ENCODE peak calls at places on chromosomes 7 and 10, in four cellular contexts. Y is HepG2, R is GM12878, D is endothelial cell of umbilical vein. X is an unnamed sample.

GRCh38 chr10:124204726-124205125 is 111.3 kb upstream of the CHST15 start:
- DNase-seq in Y (no peak), R (no peak), D (no peak), X (no peak)

GRCh38 chr7:148142660-148143248 is 447.8 kb upstream of the C7orf33 start:
- DNase-seq in Y (peak), R (no peak), D (no peak), X (no peak)

GRCh38 chr10:114110174-114110972 is 63.6 kb downstream of the CCDC186 start:
- DNase-seq in Y (no peak), R (no peak), D (no peak), X (no peak)

GRCh38 chr10:130814610-130815009 is 496.9 kb downstream of the TCERG1L start:
- DNase-seq in Y (no peak), R (no peak), D (no peak), X (no peak)

GRCh38 chr7:16604054-16604453 is 41.5 kb downstream of the ANKMY2 start:
- DNase-seq in Y (peak), R (no peak), D (peak), X (no peak)

GRCh38 chr7:6462094-6462493 is 14.3 kb upstream of the DAGLB start:
- DNase-seq in Y (no peak), R (no peak), D (no peak), X (no peak)

GRCh38 chr10:79159785-79160184 is 91.0 kb downstream of the ZMIZ1 start:
- DNase-seq in Y (no peak), R (no peak), D (peak), X (no peak)

GRCh38 chr7:152093717-152094116 is 68.2 kb downstream of the GALNT11 start:
- DNase-seq in Y (no peak), R (no peak), D (no peak), X (no peak)

GRCh38 chr7:155257482-155258232 is 40.0 kb upstream of the INSIG1 start:
- DNase-seq in Y (no peak), R (no peak), D (peak), X (no peak)

GRCh38 chr10:100370976-100371706 is 24.1 kb downstream of the SCD start:
- DNase-seq in Y (peak), R (peak), D (peak), X (peak)

GRCh38 chr10:46217749-46218453 is 68.9 kb upstream of the ANTXRL start:
- DNase-seq in Y (no peak), R (no peak), D (no peak), X (no peak)

GRCh38 chr7:17564678-17565209 is 266.3 kb downstream of the AHR start:
- DNase-seq in Y (no peak), R (no peak), D (peak), X (no peak)

GRCh38 chr10:30098624-30099023 is 39.2 kb upstream of the JCAD start:
- DNase-seq in Y (no peak), R (no peak), D (peak), X (no peak)
- TF ChIP-seq MYC in Y (no peak), R (no peak), D (no peak), X (no peak)

DNA sequence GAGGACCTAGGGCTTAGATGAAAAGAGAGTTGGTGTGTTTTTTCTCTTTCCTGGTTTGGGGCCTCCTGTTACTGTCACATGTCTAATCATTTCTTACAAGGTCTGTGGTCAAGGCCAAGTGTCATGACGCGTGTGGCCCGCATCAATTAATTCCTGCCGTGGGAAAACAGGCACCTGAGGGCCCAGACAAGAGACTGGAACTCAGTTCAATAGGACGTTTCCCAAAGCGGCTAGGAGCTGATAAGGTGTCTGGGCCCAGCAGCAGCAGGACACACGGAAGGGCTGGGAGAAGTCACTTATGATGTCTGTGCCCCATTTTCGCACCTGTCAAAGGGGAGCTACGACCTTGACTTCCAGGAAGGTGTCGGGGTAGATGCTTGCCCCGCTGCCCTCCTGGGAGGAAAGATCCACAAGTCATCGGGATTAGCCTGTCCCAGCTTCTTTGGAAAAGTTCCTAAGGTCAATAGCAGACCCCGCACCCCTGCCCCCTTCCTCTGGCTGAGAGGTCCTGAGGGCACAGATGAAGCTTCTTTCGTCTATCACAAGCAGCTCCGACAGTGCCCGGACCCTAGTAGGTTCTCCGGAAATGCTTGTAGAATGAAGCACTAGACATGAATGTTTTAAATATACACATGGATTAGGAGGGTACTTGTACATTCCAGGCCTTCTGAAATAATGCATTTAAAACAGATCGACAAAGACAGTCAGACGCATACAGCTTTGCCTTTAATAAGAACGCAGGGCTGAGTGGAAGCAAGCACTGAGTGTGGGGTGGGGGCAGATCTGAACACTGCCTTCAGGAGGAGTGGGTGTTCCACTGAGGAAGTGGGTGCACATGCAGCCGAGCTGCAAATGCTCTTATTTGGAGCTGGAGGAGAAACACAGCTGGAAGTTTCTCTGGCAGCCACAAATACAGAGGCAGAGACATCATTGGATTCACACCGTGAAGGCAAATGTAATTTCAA is 237.5 kb upstream of the GRB10 start:
- DNase-seq in Y (no peak), R (no peak), D (no peak), X (no peak)
- H3K9ac ChIP-seq in Y (no peak), R (no peak), D (no peak), X (no peak)

GRCh38 chr10:44068716-44069482 is 316.0 kb downstream of the CXCL12 start:
- DNase-seq in Y (no peak), R (no peak), D (no peak), X (no peak)

GRCh38 chr10:44069573-44069972 is 315.3 kb downstream of the CXCL12 start:
- DNase-seq in Y (no peak), R (no peak), D (no peak), X (no peak)

GRCh38 chr10:44071479-44071878 is 313.4 kb downstream of the CXCL12 start:
- DNase-seq in Y (no peak), R (no peak), D (no peak), X (no peak)

GRCh38 chr10:44067432-44067831 is 317.5 kb downstream of the CXCL12 start:
- DNase-seq in Y (no peak), R (no peak), D (no peak), X (no peak)

GRCh38 chr10:44070282-44070681 is 314.6 kb downstream of the CXCL12 start:
- DNase-seq in Y (no peak), R (no peak), D (no peak), X (no peak)
- TF ChIP-seq MYC in Y (no peak), R (no peak), D (no peak), X (no peak)

GRCh38 chr10:110762849-110763211 is 108.9 kb upstream of the PDCD4 start:
- DNase-seq in Y (no peak), R (no peak), D (no peak), X (no peak)

GRCh38 chr10:110764793-110765512 is 106.8 kb upstream of the PDCD4 start:
- DNase-seq in Y (no peak), R (no peak), D (no peak), X (peak)

GRCh38 chr10:110764378-110764777 is 107.3 kb upstream of the PDCD4 start:
- DNase-seq in Y (no peak), R (no peak), D (no peak), X (no peak)

GRCh38 chr10:110762109-110762848 is 109.4 kb upstream of the PDCD4 start:
- DNase-seq in Y (no peak), R (no peak), D (no peak), X (no peak)

DNA sequence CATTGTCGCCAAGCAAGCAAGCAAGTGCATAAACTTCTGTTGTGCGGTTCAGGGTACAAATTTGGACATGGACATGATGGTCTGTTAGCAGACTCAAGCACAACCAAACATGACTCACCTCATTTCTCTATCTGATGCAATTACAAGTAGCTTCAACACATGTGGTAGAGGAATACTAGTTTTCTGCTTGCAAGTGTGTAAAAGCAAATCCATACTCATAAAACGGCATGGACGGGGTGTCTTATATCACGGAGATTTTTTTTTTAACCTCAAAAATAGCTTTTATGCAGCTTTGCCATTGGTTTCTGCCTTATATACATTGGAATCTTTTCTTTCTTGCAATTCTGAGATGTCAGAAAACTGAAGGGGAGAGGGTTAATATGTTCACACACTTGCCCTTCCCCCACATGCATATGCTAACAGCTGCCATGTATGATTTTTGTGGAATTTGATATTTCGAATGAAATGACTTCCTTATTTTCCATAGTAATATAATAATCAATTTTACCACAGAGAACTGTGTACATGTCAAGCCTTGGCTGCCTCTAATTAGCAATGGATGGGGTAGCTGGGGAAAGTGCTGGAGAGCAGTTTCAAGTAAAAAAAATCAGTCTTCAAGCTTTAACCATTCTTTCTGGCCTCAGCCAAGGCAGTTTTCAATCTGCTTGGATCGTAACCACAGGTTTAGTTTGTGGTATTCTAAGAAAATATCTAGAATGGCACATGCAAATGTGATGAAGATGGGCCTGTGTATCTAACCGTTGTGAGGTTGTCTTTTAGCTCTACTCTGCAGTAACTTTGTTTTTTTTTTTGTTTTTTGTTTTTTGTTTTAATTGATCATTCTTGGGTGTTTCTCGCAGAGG is 106.0 kb upstream of the PDCD4 start:
- DNase-seq in Y (no peak), R (no peak), D (no peak), X (no peak)
- H3K9ac ChIP-seq in Y (no peak), R (no peak), D (no peak), X (peak)

DNA sequence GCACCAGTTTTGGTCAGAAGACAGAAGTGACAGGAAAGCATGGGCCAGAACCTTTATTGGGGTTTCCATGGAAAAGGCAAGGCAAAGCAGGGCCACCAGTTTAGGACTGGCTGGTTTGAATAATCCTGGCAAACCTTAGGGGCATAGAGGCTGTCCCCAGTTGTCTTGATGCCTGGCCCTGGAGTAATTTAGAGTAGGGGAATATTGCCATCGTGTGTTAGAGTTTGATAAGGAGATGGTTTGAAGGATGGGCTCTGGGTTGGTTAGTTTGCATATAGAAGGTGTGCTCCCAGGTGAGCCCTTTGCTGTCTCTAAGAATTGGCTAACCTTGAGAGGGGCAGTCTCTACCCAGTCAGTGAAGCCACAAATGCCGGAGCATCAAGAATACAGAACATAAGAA is 79.6 kb downstream of the ZNF777 start:
- DNase-seq in Y (no peak), R (no peak), D (no peak), X (no peak)
- TF ChIP-seq MYC in Y (no peak), R (no peak), D (no peak), X (no peak)

DNA sequence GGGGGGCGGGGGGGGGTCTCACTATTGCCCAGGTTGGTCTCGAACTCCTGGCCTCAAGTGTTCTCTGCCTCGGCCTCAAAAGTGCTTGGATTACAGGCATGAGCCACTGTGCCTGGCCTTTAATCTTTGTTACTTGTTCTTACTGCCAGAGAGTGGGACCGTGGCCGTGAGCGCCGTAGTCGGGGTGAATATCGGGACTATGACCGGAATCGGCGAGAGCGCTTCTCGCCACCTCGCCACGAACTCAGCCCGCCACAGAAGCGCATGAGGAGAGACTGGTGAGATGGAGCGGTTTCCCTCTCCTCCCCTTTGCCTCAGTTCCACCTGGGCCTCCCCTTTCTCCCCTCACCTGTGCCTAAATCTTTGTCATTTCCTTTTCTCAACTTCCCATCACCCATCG is 6.2 kb downstream of the SRRT start:
- DNase-seq in Y (no peak), R (no peak), D (no peak), X (no peak)
- H3K9ac ChIP-seq in Y (no peak), R (no peak), D (no peak), X (no peak)

GRCh38 chr10:81065474-81065873 is 527.8 kb downstream of the SH2D4B start:
- DNase-seq in Y (no peak), R (no peak), D (no peak), X (no peak)

GRCh38 chr10:81073155-81073554 is 535.5 kb downstream of the SH2D4B start:
- DNase-seq in Y (no peak), R (no peak), D (no peak), X (no peak)

GRCh38 chr10:81071087-81071796 is 533.5 kb downstream of the SH2D4B start:
- DNase-seq in Y (no peak), R (no peak), D (no peak), X (no peak)

GRCh38 chr10:81068446-81068845 is 530.7 kb downstream of the SH2D4B start:
- DNase-seq in Y (no peak), R (no peak), D (no peak), X (no peak)
- TF ChIP-seq MYC in Y (no peak), R (no peak), D (no peak), X (no peak)

GRCh38 chr7:92634924-92635519 is 44.8 kb upstream of the FAM133B start:
- DNase-seq in Y (peak), R (no peak), D (peak), X (no peak)
- H3K9ac ChIP-seq in Y (peak), R (peak), D (peak), X (no peak)

DNA sequence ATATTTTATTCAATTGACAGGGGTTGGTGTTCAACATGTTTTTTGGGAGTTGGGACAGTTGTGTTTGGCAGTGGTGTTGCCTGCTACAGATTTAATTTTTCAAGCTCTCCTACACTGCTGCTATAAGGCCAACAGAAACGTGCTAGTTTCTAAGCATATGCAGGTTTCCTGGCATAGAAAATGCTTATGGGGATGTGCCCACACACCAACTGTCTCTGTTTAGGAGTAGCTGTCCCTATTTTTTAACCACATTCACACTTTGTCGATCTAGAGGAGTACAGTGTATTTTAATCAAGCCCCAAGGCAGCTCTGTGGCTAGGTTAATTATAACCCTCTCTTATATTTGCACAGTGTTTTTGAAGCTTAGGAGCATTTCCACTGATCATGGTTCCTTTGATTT is 28.6 kb downstream of the TMEM178B start:
- DNase-seq in Y (no peak), R (no peak), D (no peak), X (no peak)
- TF ChIP-seq MYC in Y (no peak), R (no peak), D (no peak), X (no peak)

GRCh38 chr10:82358486-82359097 is 483.6 kb downstream of the NRG3 start:
- DNase-seq in Y (no peak), R (no peak), D (no peak), X (no peak)
- H3K9ac ChIP-seq in Y (no peak), R (no peak), D (no peak), X (no peak)